ENCODE peak calls at places on chromosome 9, in six cellular contexts. J, T, P, H, C and L are unnamed samples.

GRCh38 chr9:26326473-26327044 is 566.0 kb downstream of the CAAP1 start:
- DNase-seq in J (peak), T (no peak), P (no peak), H (no peak), C (peak), L (peak)

GRCh38 chr9:130835441-130836298 is 616 bp downstream of the ABL1 start:
- DNase-seq in J (peak), T (peak), P (peak), H (peak), C (peak), L (peak)

GRCh38 chr9:18721267-18722079 is 247.5 kb downstream of the ADAMTSL1 start:
- DNase-seq in J (peak), T (no peak), P (no peak), H (no peak), C (no peak), L (no peak)

GRCh38 chr9:113376634-113377531 is at the start of gene HDHD3:
- DNase-seq in J (peak), T (peak), P (peak), H (peak), C (peak), L (peak)

GRCh38 chr9:35930990-35931389 is 21.7 kb downstream of the SPAAR start:
- DNase-seq in J (no peak), T (no peak), P (no peak), H (no peak), C (no peak), L (no peak)

GRCh38 chr9:84819446-84819845 is 149.9 kb downstream of the NTRK2 start:
- DNase-seq in J (peak), T (no peak), P (no peak), H (no peak), C (no peak), L (no peak)

GRCh38 chr9:121786998-121787422 is 135.6 kb downstream of the DAB2IP start:
- DNase-seq in J (no peak), T (no peak), P (no peak), H (no peak), C (no peak), L (no peak)

GRCh38 chr9:91858670-91859030 is 91.4 kb downstream of the ROR2 start:
- DNase-seq in J (no peak), T (no peak), P (no peak), H (no peak), C (no peak), L (no peak)

GRCh38 chr9:36623280-36623679 is 50.6 kb downstream of the MELK start:
- DNase-seq in J (no peak), T (no peak), P (no peak), H (no peak), C (peak), L (no peak)

GRCh38 chr9:92639124-92639523 is 30.8 kb downstream of the IPPK start:
- DNase-seq in J (no peak), T (no peak), P (no peak), H (no peak), C (no peak), L (no peak)

GRCh38 chr9:124394596-124394995 is 20.6 kb downstream of the PSMB7 start:
- DNase-seq in J (no peak), T (no peak), P (no peak), H (no peak), C (no peak), L (no peak)